ENCODE peak calls at places on chromosome 1, in eight cellular contexts. One of them, this sample, is unnamed.

GRCh38 chr1:57546527-57546926 is 122.7 kb upstream of the DAB1 start:
- DNase-seq in fibroblast of lung: no peak
- DNase-seq in Karpas-422: no peak
- DNase-seq in GM23338: no peak
- DNase-seq in mesendoderm: no peak
- DNase-seq in H9: no peak
- DNase-seq in GM23248: no peak
- DNase-seq in K562: no peak
- DNase-seq in this sample: no peak

GRCh38 chr1:187294421-187295201 is 465.9 kb downstream of the PLA2G4A start:
- DNase-seq in GM23338: no peak
- DNase-seq in H9: no peak
- DNase-seq in Karpas-422: no peak
- DNase-seq in mesendoderm: no peak
- DNase-seq in fibroblast of lung: no peak
- DNase-seq in K562: no peak
- DNase-seq in GM23248: no peak
- DNase-seq in this sample: no peak

GRCh38 chr1:3651939-3652537 is at the start of gene TP73:
- DNase-seq in Karpas-422: no peak
- DNase-seq in H9: no peak
- DNase-seq in K562: peak; percentile 92
- DNase-seq in GM23248: peak; percentile 25
- DNase-seq in GM23338: peak; percentile 43
- DNase-seq in mesendoderm: peak; percentile 11
- DNase-seq in fibroblast of lung: no peak
- DNase-seq in this sample: peak; percentile 38

GRCh38 chr1:35932941-35933340 is 2.0 kb downstream of the AGO3 start:
- DNase-seq in mesendoderm: no peak
- DNase-seq in GM23338: no peak
- DNase-seq in K562: no peak
- DNase-seq in Karpas-422: peak; percentile 59
- DNase-seq in H9: no peak
- DNase-seq in fibroblast of lung: no peak
- DNase-seq in GM23248: no peak
- DNase-seq in this sample: no peak

GRCh38 chr1:208639382-208639781 is 395.2 kb upstream of the PLXNA2 start:
- DNase-seq in Karpas-422: no peak
- DNase-seq in GM23338: no peak
- DNase-seq in K562: no peak
- DNase-seq in GM23248: no peak
- DNase-seq in mesendoderm: no peak
- DNase-seq in fibroblast of lung: no peak
- DNase-seq in H9: no peak
- DNase-seq in this sample: no peak

GRCh38 chr1:3364983-3365382 is 89.5 kb upstream of the ARHGEF16 start:
- DNase-seq in K562: no peak
- DNase-seq in mesendoderm: no peak
- DNase-seq in H9: no peak
- DNase-seq in fibroblast of lung: no peak
- DNase-seq in Karpas-422: no peak
- DNase-seq in GM23248: no peak
- DNase-seq in GM23338: no peak
- DNase-seq in this sample: no peak

GRCh38 chr1:230236301-230236700 is 169.3 kb downstream of the GALNT2 start:
- DNase-seq in fibroblast of lung: no peak
- DNase-seq in K562: no peak
- DNase-seq in Karpas-422: no peak
- DNase-seq in H9: no peak
- DNase-seq in GM23338: no peak
- DNase-seq in GM23248: no peak
- DNase-seq in mesendoderm: peak; percentile 69
- DNase-seq in this sample: no peak

GRCh38 chr1:230292739-230293720 is 133.1 kb downstream of the PGBD5 start:
- DNase-seq in fibroblast of lung: no peak
- DNase-seq in GM23338: no peak
- DNase-seq in K562: no peak
- DNase-seq in GM23248: no peak
- DNase-seq in mesendoderm: no peak
- DNase-seq in Karpas-422: no peak
- DNase-seq in H9: no peak
- DNase-seq in this sample: no peak

GRCh38 chr1:204499511-204500468 is 5.2 kb upstream of the PIK3C2B start:
- DNase-seq in K562: no peak
- DNase-seq in mesendoderm: no peak
- DNase-seq in GM23338: no peak
- DNase-seq in Karpas-422: no peak
- DNase-seq in GM23248: no peak
- DNase-seq in fibroblast of lung: no peak
- DNase-seq in H9: no peak
- DNase-seq in this sample: no peak

GRCh38 chr1:24438423-24438901 is 22.9 kb downstream of the NIPAL3 start:
- DNase-seq in GM23248: peak; percentile 25
- DNase-seq in H9: peak; percentile 35
- DNase-seq in K562: peak; percentile 41
- DNase-seq in GM23338: peak; percentile 29
- DNase-seq in mesendoderm: peak; percentile 25
- DNase-seq in fibroblast of lung: peak; percentile 71
- DNase-seq in Karpas-422: no peak
- DNase-seq in this sample: no peak
- H3K4me2 ChIP-seq in GM23248: no peak overlapping the region
- H3K4me2 ChIP-seq in H9: no peak overlapping the region
- H3K4me2 ChIP-seq in K562: peak overlapping the region; percentile 62
- H3K4me2 ChIP-seq in GM23338: no peak overlapping the region
- H3K4me2 ChIP-seq in mesendoderm: no peak overlapping the region
- H3K4me2 ChIP-seq in fibroblast of lung: no peak overlapping the region
- H3K4me2 ChIP-seq in Karpas-422: no peak overlapping the region
- H3K4me2 ChIP-seq in this sample: no peak overlapping the region

GRCh38 chr1:11068556-11069232 is 8.9 kb upstream of the SRM start:
- DNase-seq in H9: no peak
- DNase-seq in GM23338: no peak
- DNase-seq in mesendoderm: no peak
- DNase-seq in fibroblast of lung: no peak
- DNase-seq in Karpas-422: no peak
- DNase-seq in K562: no peak
- DNase-seq in GM23248: no peak
- DNase-seq in this sample: no peak
- H3K4me2 ChIP-seq in H9: no peak overlapping the region
- H3K4me2 ChIP-seq in GM23338: no peak overlapping the region
- H3K4me2 ChIP-seq in mesendoderm: no peak overlapping the region
- H3K4me2 ChIP-seq in fibroblast of lung: no peak overlapping the region
- H3K4me2 ChIP-seq in Karpas-422: no peak overlapping the region
- H3K4me2 ChIP-seq in K562: no peak overlapping the region
- H3K4me2 ChIP-seq in GM23248: no peak overlapping the region
- H3K4me2 ChIP-seq in this sample: no peak overlapping the region

DNA sequence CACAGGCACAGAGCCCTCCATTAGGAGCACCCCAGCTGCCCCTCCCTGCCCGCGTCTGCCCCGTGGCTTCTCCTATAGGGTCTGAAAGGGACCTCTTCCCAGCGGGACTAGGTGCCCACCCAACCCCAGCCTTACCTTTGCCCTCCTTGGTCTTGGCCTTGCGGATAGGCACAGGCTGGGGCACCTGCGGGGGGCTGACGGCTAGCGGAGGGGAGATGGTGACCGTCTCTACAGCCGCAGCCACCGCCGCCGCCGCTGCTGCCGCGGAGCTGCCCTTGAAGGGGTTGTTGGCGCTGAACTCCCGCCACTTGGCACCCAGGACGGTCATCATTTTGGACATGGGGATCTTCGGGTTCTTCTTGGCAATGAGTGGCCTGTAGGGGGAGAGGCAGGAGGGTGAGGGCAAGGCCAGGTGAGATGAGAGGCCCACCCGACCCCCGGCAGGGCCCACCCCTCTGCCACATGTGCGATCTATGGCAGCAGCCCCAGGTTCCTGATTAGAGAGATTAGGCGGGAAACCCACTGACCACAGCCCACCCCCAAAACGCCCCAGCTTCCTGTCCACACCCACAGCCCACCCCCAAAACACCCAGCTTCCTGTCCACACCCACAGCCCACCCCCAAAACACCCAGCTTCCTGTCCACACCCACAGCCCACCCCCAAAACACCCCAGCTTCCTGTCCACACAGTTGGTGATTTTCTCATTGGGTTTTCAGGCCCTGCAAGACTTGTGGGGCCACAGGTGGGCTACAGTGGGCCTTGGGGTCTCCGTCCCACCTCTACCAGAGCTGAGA is 25.4 kb downstream of the CHD5 start:
- DNase-seq in GM23248: no peak
- DNase-seq in Karpas-422: no peak
- DNase-seq in GM23338: no peak
- DNase-seq in mesendoderm: no peak
- DNase-seq in fibroblast of lung: no peak
- DNase-seq in K562: no peak
- DNase-seq in H9: no peak
- DNase-seq in this sample: no peak
- H3K4me2 ChIP-seq in GM23248: no peak overlapping the region
- H3K4me2 ChIP-seq in Karpas-422: no peak overlapping the region
- H3K4me2 ChIP-seq in GM23338: no peak overlapping the region
- H3K4me2 ChIP-seq in mesendoderm: no peak overlapping the region
- H3K4me2 ChIP-seq in fibroblast of lung: no peak overlapping the region
- H3K4me2 ChIP-seq in K562: no peak overlapping the region
- H3K4me2 ChIP-seq in H9: no peak overlapping the region
- H3K4me2 ChIP-seq in this sample: no peak overlapping the region

GRCh38 chr1:202117898-202118371 is 4.8 kb upstream of the GPR37L1 start:
- DNase-seq in GM23338: no peak
- DNase-seq in mesendoderm: no peak
- DNase-seq in fibroblast of lung: no peak
- DNase-seq in K562: no peak
- DNase-seq in GM23248: no peak
- DNase-seq in Karpas-422: no peak
- DNase-seq in H9: no peak
- DNase-seq in this sample: no peak

GRCh38 chr1:202116287-202116686 is 6.4 kb upstream of the GPR37L1 start:
- DNase-seq in H9: no peak
- DNase-seq in mesendoderm: no peak
- DNase-seq in K562: no peak
- DNase-seq in Karpas-422: no peak
- DNase-seq in GM23248: no peak
- DNase-seq in GM23338: no peak
- DNase-seq in fibroblast of lung: no peak
- DNase-seq in this sample: no peak

GRCh38 chr1:202110977-202111376 is 11.7 kb upstream of the GPR37L1 start:
- DNase-seq in K562: no peak
- DNase-seq in H9: no peak
- DNase-seq in GM23338: no peak
- DNase-seq in GM23248: no peak
- DNase-seq in Karpas-422: no peak
- DNase-seq in fibroblast of lung: no peak
- DNase-seq in mesendoderm: no peak
- DNase-seq in this sample: no peak

GRCh38 chr1:202113690-202114300 is 8.9 kb upstream of the GPR37L1 start:
- DNase-seq in Karpas-422: no peak
- DNase-seq in K562: no peak
- DNase-seq in GM23338: no peak
- DNase-seq in mesendoderm: no peak
- DNase-seq in GM23248: no peak
- DNase-seq in H9: no peak
- DNase-seq in fibroblast of lung: no peak
- DNase-seq in this sample: peak; percentile 57

DNA sequence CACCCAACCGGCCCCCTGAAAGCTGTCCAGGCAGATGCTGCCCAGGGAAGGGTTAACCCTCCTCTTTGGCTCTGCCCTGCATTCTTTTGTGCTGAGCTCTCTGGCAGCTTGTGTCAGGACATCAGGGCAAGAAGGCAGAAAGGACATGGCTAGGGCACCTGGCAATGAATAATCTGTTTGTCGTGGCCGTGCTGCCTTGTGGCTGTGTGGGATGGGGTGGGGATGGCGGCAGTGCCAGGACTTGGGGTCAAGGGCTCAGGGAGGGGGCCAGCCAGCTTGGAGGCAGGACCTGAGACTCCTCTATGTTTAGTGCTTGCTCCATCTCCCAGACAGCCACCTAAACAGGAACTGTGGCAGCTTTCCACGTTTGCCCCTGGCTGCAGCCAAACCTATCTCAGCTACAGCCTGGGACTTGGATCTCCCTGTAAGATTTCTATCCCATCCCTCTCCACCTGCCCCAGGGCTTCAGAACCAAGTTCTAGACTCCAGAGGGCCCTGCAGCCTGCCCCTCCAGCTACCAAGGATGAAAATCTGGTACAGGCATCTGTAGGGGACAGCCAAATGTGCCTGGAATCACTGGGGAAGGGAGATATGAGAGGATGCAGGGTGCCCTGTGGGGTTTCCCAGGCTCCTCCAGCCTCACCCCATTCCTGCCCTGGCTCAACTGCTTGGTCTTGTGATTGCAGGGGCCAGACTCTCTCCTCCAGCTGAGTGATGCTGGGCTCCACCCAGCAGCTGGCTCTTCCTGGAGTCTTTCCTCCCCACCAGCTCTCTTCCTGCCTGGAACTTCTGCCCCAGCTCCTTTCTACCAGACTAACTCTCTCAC is 9.6 kb upstream of the GPR37L1 start:
- DNase-seq in GM23338: no peak
- DNase-seq in GM23248: peak; percentile 60
- DNase-seq in mesendoderm: no peak
- DNase-seq in fibroblast of lung: peak; percentile 30
- DNase-seq in K562: no peak
- DNase-seq in Karpas-422: no peak
- DNase-seq in H9: no peak
- DNase-seq in this sample: peak; percentile 67
- H3K4me2 ChIP-seq in GM23338: no peak overlapping the region
- H3K4me2 ChIP-seq in GM23248: peak overlapping the region; percentile 1
- H3K4me2 ChIP-seq in mesendoderm: no peak overlapping the region
- H3K4me2 ChIP-seq in fibroblast of lung: peak overlapping the region; percentile 35
- H3K4me2 ChIP-seq in K562: no peak overlapping the region
- H3K4me2 ChIP-seq in Karpas-422: no peak overlapping the region
- H3K4me2 ChIP-seq in H9: no peak overlapping the region
- H3K4me2 ChIP-seq in this sample: peak overlapping the region; percentile 0